ENCODE peak calls at places on chromosomes 16 and 17, in five cellular contexts. Y, V, W, J and Q are unnamed samples.

GRCh38 chr17:40139566-40140058 is 725 bp upstream of the CASC3 start:
- DNase-seq in Y (no peak), V (peak), W (no peak), J (no peak), Q (no peak)

GRCh38 chr16:762049-762513 is 1.5 kb downstream of the MSLN start:
- DNase-seq in Y (no peak), V (no peak), W (peak), J (no peak), Q (no peak)

GRCh38 chr17:82051776-82052637 is at the start of the genes GPS1 and RFNG:
- DNase-seq in Y (peak), V (peak), W (peak), J (peak), Q (peak)

GRCh38 chr16:67236551-67237395 is 9.8 kb downstream of the TMEM208 start:
- DNase-seq in Y (peak), V (no peak), W (peak), J (peak), Q (peak)

GRCh38 chr16:67934306-67935095 is 2.1 kb downstream of the PSMB10 start:
- DNase-seq in Y (no peak), V (no peak), W (peak), J (no peak), Q (no peak)

GRCh38 chr16:80114699-80115098 is 426.1 kb upstream of the DYNLRB2 start:
- DNase-seq in Y (peak), V (no peak), W (no peak), J (no peak), Q (peak)

GRCh38 chr17:50147841-50148225 is 2.6 kb downstream of the PPP1R9B start:
- DNase-seq in Y (no peak), V (no peak), W (peak), J (no peak), Q (no peak)

GRCh38 chr17:74737299-74738050 is 419 bp downstream of the RAB37 start:
- DNase-seq in Y (peak), V (no peak), W (no peak), J (no peak), Q (peak)

GRCh38 chr16:31080035-31080629 is 5.9 kb downstream of the ZNF646 start:
- DNase-seq in Y (no peak), V (no peak), W (peak), J (no peak), Q (no peak)

GRCh38 chr17:21356537-21357127 is 19.5 kb upstream of the KCNJ12 start:
- DNase-seq in Y (no peak), V (no peak), W (no peak), J (no peak), Q (no peak)
- H3K4me3 ChIP-seq in Y (no peak), V (no peak), W (no peak), J (no peak), Q (no peak)

DNA sequence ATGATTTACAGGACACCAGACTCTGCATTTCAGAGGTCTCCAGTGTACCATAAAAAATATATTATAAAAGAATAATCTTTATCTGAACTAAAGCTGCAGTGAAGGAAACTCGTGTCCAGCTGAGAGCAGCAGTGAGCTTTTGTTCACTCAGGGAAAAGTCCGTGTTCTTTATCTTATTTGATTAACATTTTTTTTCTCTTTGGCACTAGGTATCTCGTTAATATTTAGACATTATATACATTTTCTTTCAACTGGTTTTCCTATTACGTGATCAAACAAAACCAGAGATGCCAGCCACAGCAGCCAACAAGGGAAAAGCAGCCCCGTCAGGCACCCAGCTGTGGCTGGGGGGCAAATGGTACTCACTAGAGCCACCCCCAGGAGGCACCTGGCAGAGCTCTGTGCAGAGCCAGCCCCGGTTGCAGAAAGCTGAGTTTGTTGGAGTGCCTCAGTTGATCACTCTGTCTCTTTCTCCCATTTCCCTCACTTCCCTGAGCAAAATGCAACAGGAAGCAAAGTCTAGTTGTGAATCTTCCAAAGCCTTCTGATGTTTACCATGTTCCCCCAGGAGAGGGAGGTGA is 1.1 kb upstream of the HS3ST4 start:
- DNase-seq in Y (no peak), V (no peak), W (no peak), J (no peak), Q (no peak)
- TF ChIP-seq CTCF in Y (no peak), V (no peak), W (no peak), J (no peak), Q (no peak)

DNA sequence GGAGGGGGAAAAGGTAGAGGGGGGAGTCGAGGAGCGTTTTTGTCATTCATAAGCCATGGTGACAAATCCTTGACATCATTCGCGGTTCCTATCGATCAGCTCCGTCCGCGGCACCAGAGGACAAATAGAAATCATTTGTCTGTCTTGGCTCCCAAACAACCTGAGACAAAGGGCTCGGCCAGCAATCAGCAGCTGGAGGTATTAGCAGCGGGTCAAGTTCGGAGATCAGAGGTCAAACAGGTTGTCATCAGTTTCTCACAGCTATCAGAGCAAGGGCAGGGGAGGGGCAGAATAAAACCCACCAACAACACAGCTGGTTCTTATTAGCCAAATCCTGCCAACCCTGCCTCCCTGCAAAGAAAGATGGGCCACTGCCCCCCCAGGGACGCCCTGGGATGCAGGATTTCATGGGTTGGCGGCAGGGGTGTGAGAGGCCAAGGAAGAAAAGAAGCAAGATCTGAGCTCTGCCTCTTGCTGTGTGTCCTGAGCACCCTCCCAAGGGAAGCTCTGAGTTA is 145.3 kb upstream of the LHX1 start:
- DNase-seq in Y (no peak), V (no peak), W (no peak), J (no peak), Q (no peak)
- H3K4me3 ChIP-seq in Y (no peak), V (no peak), W (no peak), J (no peak), Q (no peak)

GRCh38 chr17:8740486-8740885 is 4.2 kb downstream of the CCDC42 start:
- DNase-seq in Y (no peak), V (no peak), W (no peak), J (no peak), Q (no peak)
- TF ChIP-seq CTCF in Y (no peak), V (no peak), W (no peak), J (no peak), Q (no peak)